ENCODE peak calls at places on chromosome 16, in seven cellular contexts. F, W, H, B, P, O and S are unnamed samples.

GRCh38 chr16:1280783-1281182 is 24.9 kb downstream of the TPSD1 start:
- DNase-seq in W (no peak), P (no peak), H (no peak), O (no peak), B (no peak), F (no peak), S (no peak)

GRCh38 chr16:81523387-81524115 is 78.9 kb downstream of the CMIP start:
- DNase-seq in W (no peak), P (no peak), O (no peak), F (peak), B (peak), H (peak), S (no peak)

GRCh38 chr16:3182608-3183444 is 5.2 kb upstream of the OR1F1 start:
- DNase-seq in O (no peak), W (no peak), H (no peak), P (no peak), B (no peak), F (peak), S (peak)

GRCh38 chr16:1010266-1010665 is 28.7 kb downstream of the SOX8 start:
- DNase-seq in H (no peak), F (no peak), O (no peak), P (no peak), B (no peak), W (no peak), S (no peak)

GRCh38 chr16:30091474-30092372 is at the start of gene TBX6:
- DNase-seq in B (peak), F (peak), H (peak), W (peak), O (peak), P (peak), S (peak)

GRCh38 chr16:55255890-55256289 is 68.1 kb upstream of the IRX6 start:
- DNase-seq in P (no peak), W (no peak), O (no peak), H (no peak), F (no peak), B (no peak), S (no peak)

GRCh38 chr16:9061358-9061813 is 30.1 kb upstream of the HAPSTR1 start:
- DNase-seq in P (peak), H (no peak), O (no peak), B (peak), F (no peak), W (no peak), S (no peak)

GRCh38 chr16:19265531-19265930 is 20.0 kb upstream of the CLEC19A start:
- DNase-seq in W (no peak), P (no peak), O (no peak), B (no peak), H (no peak), F (no peak), S (peak)

GRCh38 chr16:24800586-24800985 is 45.2 kb upstream of the SLC5A11 start:
- DNase-seq in W (no peak), B (no peak), F (peak), O (no peak), P (no peak), H (no peak), S (no peak)

GRCh38 chr16:54285414-54286066 is 1.0 kb downstream of the IRX3 start:
- DNase-seq in P (peak), W (no peak), H (no peak), F (peak), O (no peak), B (no peak), S (no peak)

GRCh38 chr16:19289805-19290490 is 4.4 kb downstream of the CLEC19A start:
- DNase-seq in O (no peak), F (no peak), H (no peak), B (no peak), W (no peak), P (no peak), S (no peak)

GRCh38 chr16:53220585-53220984 is 165.8 kb downstream of the CHD9 start:
- DNase-seq in P (no peak), F (peak), O (no peak), B (no peak), H (no peak), W (no peak), S (no peak)

GRCh38 chr16:74094962-74095361 is 201.7 kb upstream of the PSMD7 start:
- DNase-seq in F (no peak), B (no peak), P (no peak), H (no peak), O (no peak), W (no peak), S (no peak)

GRCh38 chr16:31568577-31569359 is 41.1 kb downstream of the AHSP start:
- DNase-seq in O (no peak), B (no peak), P (no peak), H (no peak), W (no peak), F (peak), S (no peak)

GRCh38 chr16:29809850-29810698 is 1.9 kb upstream of the PRRT2 start:
- DNase-seq in F (no peak), P (no peak), W (no peak), H (no peak), O (no peak), B (no peak), S (no peak)

GRCh38 chr16:85670840-85671239 is 17.9 kb downstream of the GINS2 start:
- DNase-seq in H (no peak), O (no peak), F (no peak), P (no peak), B (no peak), W (no peak), S (no peak)

GRCh38 chr16:83110221-83110768 is 483.5 kb downstream of the CDH13 start:
- DNase-seq in W (no peak), O (no peak), B (no peak), H (no peak), F (peak), P (no peak), S (no peak)

GRCh38 chr16:83994087-83994486 is 26.0 kb downstream of the NECAB2 start:
- DNase-seq in F (peak), B (no peak), W (no peak), H (no peak), P (no peak), O (no peak), S (no peak)

GRCh38 chr16:74726736-74727135 is 26.1 kb upstream of the MLKL start:
- DNase-seq in P (no peak), H (no peak), B (no peak), W (no peak), O (no peak), F (no peak), S (no peak)

GRCh38 chr16:23948949-23949392 is 113.2 kb downstream of the PRKCB start:
- DNase-seq in P (no peak), F (no peak), W (peak), B (no peak), H (peak), O (no peak), S (no peak)

GRCh38 chr16:22232277-22233049 is 26.4 kb downstream of the EEF2K start:
- DNase-seq in H (no peak), O (no peak), W (no peak), F (no peak), P (peak), B (no peak), S (peak)

GRCh38 chr16:90043526-90043925 is 24.3 kb upstream of the DBNDD1 start:
- DNase-seq in O (no peak), H (no peak), P (no peak), W (no peak), B (no peak), F (no peak), S (no peak)

GRCh38 chr16:65054457-65054856 is 67.4 kb downstream of the CDH11 start:
- DNase-seq in P (no peak), B (no peak), F (peak), O (no peak), W (no peak), H (no peak), S (no peak)

GRCh38 chr16:14564881-14565687 is 65.0 kb downstream of the PARN start:
- DNase-seq in B (no peak), F (peak), H (no peak), O (no peak), P (peak), W (no peak), S (no peak)

GRCh38 chr16:57938936-57939871 is 31.7 kb downstream of the CNGB1 start:
- DNase-seq in P (no peak), F (peak), O (no peak), B (peak), H (no peak), W (no peak), S (no peak)

GRCh38 chr16:66263973-66264310 is 102.5 kb upstream of the CDH5 start:
- DNase-seq in O (no peak), F (no peak), H (no peak), W (no peak), B (peak), P (no peak), S (no peak)

GRCh38 chr16:72467157-72467759 is 295.3 kb upstream of the PMFBP1 start:
- DNase-seq in P (no peak), H (no peak), B (no peak), W (no peak), O (no peak), F (peak), S (peak)

GRCh38 chr16:82653550-82654511 is 27.1 kb downstream of the CDH13 start:
- DNase-seq in P (no peak), H (peak), O (no peak), F (peak), W (peak), B (no peak), S (no peak)

GRCh38 chr16:11379420-11379819 is 34.2 kb downstream of the RMI2 start:
- DNase-seq in W (no peak), P (no peak), O (no peak), H (no peak), F (peak), B (no peak), S (no peak)

GRCh38 chr16:29894352-29894751 is 5.0 kb downstream of the SEZ6L2 start:
- DNase-seq in B (no peak), H (no peak), O (no peak), F (no peak), W (no peak), P (no peak), S (no peak)

GRCh38 chr16:48539485-48540221 is 70.3 kb downstream of the N4BP1 start:
- DNase-seq in W (no peak), H (no peak), O (no peak), B (peak), P (no peak), F (no peak), S (no peak)

GRCh38 chr16:89586853-89587252 is 11.3 kb downstream of the CPNE7 start:
- DNase-seq in F (no peak), H (peak), W (no peak), P (peak), B (no peak), O (no peak), S (no peak)

GRCh38 chr16:58409316-58409973 is 17.2 kb downstream of the GINS3 start:
- DNase-seq in F (peak), H (no peak), B (no peak), P (no peak), O (no peak), W (no peak), S (no peak)

GRCh38 chr16:82033006-82033405 is 2.0 kb upstream of the HSD17B2 start:
- DNase-seq in P (no peak), O (no peak), W (no peak), F (no peak), B (no peak), H (no peak), S (no peak)

GRCh38 chr16:52077656-52078055 is 469.3 kb downstream of the TOX3 start:
- DNase-seq in P (no peak), F (no peak), O (no peak), B (no peak), W (no peak), H (no peak), S (no peak)

GRCh38 chr16:52068447-52069074 is 478.4 kb downstream of the TOX3 start:
- DNase-seq in O (no peak), B (no peak), F (peak), P (peak), H (no peak), W (no peak), S (peak)

GRCh38 chr16:84616515-84616914 is 1.4 kb downstream of the COTL1 start:
- DNase-seq in B (no peak), O (no peak), F (no peak), W (no peak), H (no peak), P (no peak), S (no peak)

GRCh38 chr16:15494231-15494630 is 59.8 kb downstream of the BMERB1 start:
- DNase-seq in W (no peak), F (peak), H (no peak), P (no peak), O (no peak), B (no peak), S (no peak)

GRCh38 chr16:89154390-89155183 is 17.0 kb upstream of the CDH15 start:
- DNase-seq in F (no peak), H (no peak), W (no peak), P (no peak), O (no peak), B (no peak), S (no peak)